ENCODE peak calls at places on chromosomes 13 and 19, in seven cellular contexts. E is HCT116; R is C1 segment of cervical spinal cord; Q is HTR-8/SVneo; I is stimulated activated CD4-positive, alpha-beta T cell treated with anti-CD3 and anti-CD28 coated beads, Interleukin-12 subunit alpha, Interleukin-12 subunit beta, amount 100 ng/mL, for 4 hours; X is GM23338; Z is non-pigmented ciliary epithelial cell. N is an unnamed sample.

GRCh38 chr13:21672811-21673591 is 2.1 kb downstream of the FGF9 start:
- DNase-seq in E (no peak), R (no peak), Q (no peak), I (no peak), X (no peak), Z (no peak), N (no peak)

GRCh38 chr13:76516013-76516412 is 370.2 kb downstream of the KCTD12 start:
- DNase-seq in E (no peak), R (no peak), Q (peak), I (no peak), X (no peak), Z (peak), N (peak)

GRCh38 chr13:98706446-98707110 is 45.9 kb downstream of the SLC15A1 start:
- DNase-seq in E (no peak), R (no peak), Q (no peak), I (no peak), X (no peak), Z (no peak), N (no peak)

GRCh38 chr19:55406869-55407624 is 541 bp downstream of the UBE2S start:
- DNase-seq in E (no peak), R (no peak), Q (no peak), I (peak), X (no peak), Z (no peak), N (peak)

GRCh38 chr19:14164088-14164487 is 27.7 kb upstream of the ASF1B start:
- DNase-seq in E (no peak), R (no peak), Q (no peak), I (no peak), X (no peak), Z (no peak), N (no peak)

GRCh38 chr13:22665531-22665930 is 515.2 kb upstream of the SGCG start:
- DNase-seq in E (no peak), R (no peak), Q (no peak), I (no peak), X (no peak), Z (no peak), N (no peak)

GRCh38 chr19:5803752-5804515 is 933 bp upstream of the NRTN start:
- DNase-seq in E (peak), R (peak), Q (peak), I (peak), X (peak), Z (no peak), N (peak)

GRCh38 chr13:46527237-46527636 is 25.7 kb upstream of the LRCH1 start:
- DNase-seq in E (no peak), R (no peak), Q (no peak), I (no peak), X (no peak), Z (no peak), N (no peak)

GRCh38 chr19:54138777-54139256 is 1.3 kb downstream of the CNOT3 start:
- DNase-seq in E (no peak), R (no peak), Q (no peak), I (no peak), X (no peak), Z (no peak), N (no peak)

GRCh38 chr19:53424968-53425597 is 6.7 kb upstream of the ZNF761 start:
- DNase-seq in E (no peak), R (peak), Q (peak), I (peak), X (peak), Z (peak), N (peak)

GRCh38 chr13:99471231-99472202 is 29.8 kb upstream of the TM9SF2 start:
- DNase-seq in E (no peak), R (no peak), Q (no peak), I (no peak), X (no peak), Z (no peak), N (no peak)

GRCh38 chr19:5808120-5808816 is 3.4 kb downstream of the NRTN start:
- DNase-seq in E (no peak), R (no peak), Q (no peak), I (no peak), X (no peak), Z (no peak), N (no peak)

GRCh38 chr13:28037399-28037798 is 48.9 kb upstream of the URAD start:
- DNase-seq in E (peak), R (no peak), Q (no peak), I (no peak), X (no peak), Z (no peak), N (no peak)

GRCh38 chr19:35549879-35550523 is 4.6 kb downstream of the TMEM147 start:
- DNase-seq in E (no peak), R (no peak), Q (no peak), I (no peak), X (no peak), Z (no peak), N (no peak)

GRCh38 chr13:25857830-25858229 is 194.0 kb downstream of the SHISA2 start:
- DNase-seq in E (no peak), R (no peak), Q (no peak), I (no peak), X (no peak), Z (no peak), N (no peak)

GRCh38 chr19:39083983-39084731 is at the start of gene ACP7:
- DNase-seq in E (no peak), R (no peak), Q (no peak), I (peak), X (peak), Z (no peak), N (no peak)

GRCh38 chr13:98710521-98710920 is 42.0 kb downstream of the SLC15A1 start:
- DNase-seq in E (no peak), R (no peak), Q (no peak), I (no peak), X (no peak), Z (no peak), N (no peak)

GRCh38 chr13:103224804-103225203 is 158.6 kb upstream of the SLC10A2 start:
- DNase-seq in E (no peak), R (no peak), Q (no peak), I (no peak), X (no peak), Z (no peak), N (no peak)

GRCh38 chr19:30376272-30376671 is 4.1 kb downstream of the ZNF536 start:
- DNase-seq in E (no peak), R (no peak), Q (no peak), I (no peak), X (peak), Z (no peak), N (no peak)

GRCh38 chr19:24033962-24034342 is 53.0 kb upstream of the ZNF254 start:
- DNase-seq in E (no peak), R (peak), Q (peak), I (no peak), X (peak), Z (peak), N (peak)

GRCh38 chr13:95677564-95678386 is 836 bp downstream of the DNAJC3 start:
- DNase-seq in E (no peak), R (no peak), Q (no peak), I (no peak), X (peak), Z (no peak), N (no peak)

GRCh38 chr19:41310031-41310831 is at the start of gene CCDC97:
- DNase-seq in E (peak), R (peak), Q (peak), I (peak), X (peak), Z (no peak), N (peak)

GRCh38 chr13:61414686-61415664 is 674 bp downstream of the PCDH20 start:
- DNase-seq in E (no peak), R (no peak), Q (no peak), I (no peak), X (peak), Z (no peak), N (no peak)

GRCh38 chr19:1147934-1148549 is 26.0 kb downstream of the SBNO2 start:
- DNase-seq in E (no peak), R (no peak), Q (no peak), I (no peak), X (no peak), Z (no peak), N (no peak)

GRCh38 chr13:41648314-41648935 is 191.1 kb downstream of the RGCC start:
- DNase-seq in E (peak), R (no peak), Q (peak), I (no peak), X (peak), Z (peak), N (peak)

GRCh38 chr19:32595491-32595890 is 14.5 kb downstream of the PDCD5 start:
- DNase-seq in E (no peak), R (no peak), Q (no peak), I (no peak), X (no peak), Z (no peak), N (no peak)

GRCh38 chr13:65292488-65292901 is 1937.6 kb downstream of the PCDH9 start:
- DNase-seq in E (no peak), R (no peak), Q (peak), I (no peak), X (peak), Z (peak), N (peak)

GRCh38 chr13:30832845-30833332 is 73.2 kb upstream of the MEDAG start:
- DNase-seq in E (peak), R (no peak), Q (peak), I (peak), X (peak), Z (no peak), N (peak)

GRCh38 chr13:110664074-110664473 is 41.8 kb downstream of the CARS2 start:
- DNase-seq in E (no peak), R (no peak), Q (no peak), I (no peak), X (no peak), Z (no peak), N (no peak)

GRCh38 chr13:94031609-94032008 is 447.9 kb downstream of the DCT start:
- DNase-seq in E (no peak), R (no peak), Q (no peak), I (no peak), X (no peak), Z (no peak), N (no peak)

GRCh38 chr13:39244561-39245230 is 206.4 kb downstream of the NHLRC3 start:
- DNase-seq in E (no peak), R (no peak), Q (no peak), I (no peak), X (no peak), Z (no peak), N (no peak)

GRCh38 chr19:39413269-39413902 is 917 bp downstream of the PLEKHG2 start:
- DNase-seq in E (no peak), R (no peak), Q (no peak), I (no peak), X (peak), Z (no peak), N (peak)

GRCh38 chr19:38842439-38843174 is 7.2 kb downstream of the HNRNPL start:
- DNase-seq in E (no peak), R (no peak), Q (no peak), I (peak), X (no peak), Z (no peak), N (no peak)

GRCh38 chr13:30463820-30464495 is 1.8 kb downstream of the HMGB1 start:
- DNase-seq in E (no peak), R (peak), Q (no peak), I (peak), X (no peak), Z (no peak), N (peak)

GRCh38 chr13:112783135-112783945 is 93.5 kb downstream of the ATP11A start:
- DNase-seq in E (no peak), R (no peak), Q (no peak), I (no peak), X (no peak), Z (no peak), N (no peak)

GRCh38 chr13:101144808-101145419 is 271.4 kb downstream of the NALCN start:
- DNase-seq in E (peak), R (no peak), Q (peak), I (no peak), X (peak), Z (no peak), N (peak)

GRCh38 chr13:76225815-76226489 is 589.8 kb downstream of the LMO7 start:
- DNase-seq in E (no peak), R (no peak), Q (no peak), I (no peak), X (peak), Z (peak), N (no peak)